ENCODE peak calls at places on chromosomes 6 and 20, in seven cellular contexts. M, Q, X, G, V, E and T are unnamed samples.

GRCh38 chr20:47315339-47315662 is 41.2 kb downstream of the ZMYND8 start:
- DNase-seq in M (no peak), Q (no peak), X (no peak), G (no peak), V (no peak), E (no peak), T (no peak)

GRCh38 chr20:63744574-63745423 is 5.2 kb downstream of the SLC2A4RG start:
- DNase-seq in M (no peak), Q (no peak), X (no peak), G (no peak), V (no peak), E (no peak), T (no peak)

GRCh38 chr6:10792101-10792500 is 44.5 kb downstream of the TMEM14B start:
- DNase-seq in M (no peak), Q (no peak), X (no peak), G (no peak), V (no peak), E (no peak), T (no peak)

GRCh38 chr6:16651871-16652270 is 109.4 kb downstream of the ATXN1 start:
- DNase-seq in M (no peak), Q (no peak), X (no peak), G (peak; percentile 19), V (no peak), E (no peak), T (no peak)

GRCh38 chr6:108541843-108542795 is 18.6 kb upstream of the FOXO3 start:
- DNase-seq in M (peak; percentile 68), Q (peak; percentile 73), X (peak; percentile 61), G (peak; percentile 77), V (peak; percentile 86), E (peak; percentile 72), T (peak; percentile 77)

GRCh38 chr6:86791476-86791875 is 145.9 kb upstream of the HTR1E start:
- DNase-seq in M (no peak), Q (no peak), X (no peak), G (no peak), V (no peak), E (no peak), T (no peak)

GRCh38 chr6:146286976-146287375 is 256.7 kb upstream of the RAB32 start:
- DNase-seq in M (no peak), Q (no peak), X (no peak), G (no peak), V (no peak), E (no peak), T (no peak)

GRCh38 chr6:70289299-70289698 is 13.6 kb downstream of the COL9A1 start:
- DNase-seq in M (no peak), Q (no peak), X (no peak), G (no peak), V (no peak), E (no peak), T (no peak)

GRCh38 chr6:72616406-72617015 is 5.4 kb upstream of the KCNQ5 start:
- DNase-seq in M (no peak), Q (no peak), X (no peak), G (no peak), V (no peak), E (no peak), T (no peak)

GRCh38 chr20:4967752-4968477 is 33.4 kb downstream of the SLC23A2 start:
- DNase-seq in M (no peak), Q (no peak), X (no peak), G (no peak), V (no peak), E (no peak), T (no peak)

DNA sequence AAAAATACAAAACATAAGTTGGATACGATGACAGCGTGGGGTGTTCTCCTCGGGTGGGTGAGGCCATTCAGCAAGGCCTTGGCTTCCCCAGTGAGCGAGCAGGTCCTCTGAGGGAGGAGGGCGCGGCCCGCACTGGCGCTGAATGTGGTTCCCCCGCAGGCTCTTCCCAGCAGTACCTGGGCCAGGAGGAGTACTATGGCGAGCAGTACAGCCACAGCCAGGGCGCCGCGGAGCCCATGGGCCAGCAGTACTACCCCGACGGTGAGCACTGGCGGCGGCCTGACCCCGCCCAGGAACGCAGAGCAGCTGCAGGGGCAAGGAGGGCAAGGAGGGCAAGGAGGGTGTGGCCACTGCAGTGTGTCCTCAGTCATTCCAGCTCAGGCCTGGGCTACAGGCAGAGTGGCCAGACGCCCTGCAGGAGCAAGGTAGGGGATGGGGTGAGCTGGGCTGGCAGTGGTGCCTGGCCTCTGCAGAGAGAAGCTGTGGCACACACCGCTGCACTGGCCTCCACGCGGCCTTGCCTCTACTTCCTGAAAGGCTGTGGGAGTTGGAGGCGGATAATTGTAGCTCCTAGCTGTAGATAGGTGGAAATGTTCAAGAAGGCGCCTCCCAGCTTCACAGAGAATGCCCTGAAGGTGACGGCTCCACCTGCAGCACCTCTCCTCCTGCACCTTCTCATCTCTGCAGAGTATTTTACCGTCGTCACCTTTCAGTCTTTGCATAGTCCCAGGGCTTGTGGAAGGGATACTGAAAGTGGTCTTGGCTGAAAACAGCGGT is 18.7 kb upstream of the MTG2 start:
- DNase-seq in M (no peak), Q (no peak), X (no peak), G (no peak), V (no peak), E (no peak), T (no peak)
- H3K36me3 ChIP-seq in M (peaks cover 8% of the 10 kb centered on the region), Q (peaks cover 83% of the 10 kb centered on the region), X (no peaks in the 10 kb centered on the region), G (peaks cover 22% of the 10 kb centered on the region), V (no peaks in the 10 kb centered on the region), E (peaks cover 3% of the 10 kb centered on the region), T (no peaks in the 10 kb centered on the region)

DNA sequence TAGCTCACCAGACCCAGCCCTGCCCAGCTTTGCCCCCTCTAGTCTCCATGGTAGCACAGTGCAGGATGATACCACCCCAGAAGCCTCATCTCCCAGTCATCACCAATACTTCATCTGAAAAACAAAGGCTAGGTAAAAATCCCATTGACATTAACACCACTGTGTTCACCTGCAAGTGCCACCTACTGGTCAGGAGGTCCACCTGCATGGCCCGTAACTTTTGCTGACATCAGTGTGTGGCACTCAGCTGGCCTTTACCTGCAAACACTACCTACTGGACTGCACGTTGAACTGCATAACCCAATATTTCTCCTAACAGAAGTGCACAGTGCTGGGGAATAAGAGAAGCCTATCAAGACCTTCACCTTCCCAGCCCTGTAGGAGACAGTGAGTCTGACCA is 234.7 kb upstream of the ADGRB3 start:
- DNase-seq in M (no peak), Q (no peak), X (no peak), G (no peak), V (no peak), E (no peak), T (no peak)
- TF ChIP-seq CTCF in M (no peak), Q (no peak), X (no peak), G (no peak), V (no peak), E (no peak), T (no peak)

DNA sequence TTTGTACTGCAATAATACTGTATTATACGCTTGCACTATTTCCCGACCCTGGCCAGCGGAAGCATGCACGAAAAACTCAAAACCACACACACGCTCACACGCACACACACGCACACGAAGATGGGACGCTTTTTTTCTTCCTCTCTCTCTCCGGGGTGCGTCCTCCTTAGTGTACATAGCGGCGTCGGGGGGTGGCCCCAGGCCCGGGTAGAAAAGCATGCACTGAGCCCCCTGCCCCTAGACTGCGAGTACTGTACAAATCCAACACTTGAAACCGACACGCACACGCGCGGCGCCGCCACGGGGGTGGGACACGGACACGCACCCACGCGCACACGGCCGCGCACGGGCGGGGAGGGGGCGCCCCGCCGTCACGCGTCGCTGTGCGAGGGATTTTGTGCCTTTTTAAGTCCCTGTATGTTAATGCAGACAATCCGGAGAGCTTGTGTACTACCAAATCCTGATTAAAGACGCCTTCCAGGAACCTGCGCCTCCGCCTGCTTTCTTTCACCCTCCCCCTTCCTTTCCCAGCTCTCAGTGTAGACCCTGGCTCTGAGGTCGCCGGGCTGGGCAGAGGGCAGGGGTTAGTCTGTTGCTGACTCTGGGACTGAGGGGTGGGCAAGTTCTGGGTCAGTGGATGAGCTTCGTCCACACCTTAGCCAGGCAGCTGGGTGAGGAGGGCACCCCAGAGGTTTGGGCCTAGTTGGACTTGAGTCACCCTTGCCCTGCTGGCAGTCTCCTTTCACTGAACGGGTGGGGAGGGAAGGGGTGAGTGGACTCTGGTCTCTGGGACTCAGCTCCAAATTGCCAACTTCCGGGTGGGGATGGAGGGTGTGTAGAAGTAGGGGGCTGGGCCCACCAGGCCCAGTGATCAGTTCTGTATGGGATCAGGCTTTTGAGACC is 21.6 kb upstream of the SLC22A7 start:
- DNase-seq in M (no peak), Q (no peak), X (no peak), G (no peak), V (no peak), E (no peak), T (no peak)
- TF ChIP-seq POLR2A in M (no peak), Q (no peak), X (no peak), G (no peak), V (no peak), E (no peak), T (no peak)

DNA sequence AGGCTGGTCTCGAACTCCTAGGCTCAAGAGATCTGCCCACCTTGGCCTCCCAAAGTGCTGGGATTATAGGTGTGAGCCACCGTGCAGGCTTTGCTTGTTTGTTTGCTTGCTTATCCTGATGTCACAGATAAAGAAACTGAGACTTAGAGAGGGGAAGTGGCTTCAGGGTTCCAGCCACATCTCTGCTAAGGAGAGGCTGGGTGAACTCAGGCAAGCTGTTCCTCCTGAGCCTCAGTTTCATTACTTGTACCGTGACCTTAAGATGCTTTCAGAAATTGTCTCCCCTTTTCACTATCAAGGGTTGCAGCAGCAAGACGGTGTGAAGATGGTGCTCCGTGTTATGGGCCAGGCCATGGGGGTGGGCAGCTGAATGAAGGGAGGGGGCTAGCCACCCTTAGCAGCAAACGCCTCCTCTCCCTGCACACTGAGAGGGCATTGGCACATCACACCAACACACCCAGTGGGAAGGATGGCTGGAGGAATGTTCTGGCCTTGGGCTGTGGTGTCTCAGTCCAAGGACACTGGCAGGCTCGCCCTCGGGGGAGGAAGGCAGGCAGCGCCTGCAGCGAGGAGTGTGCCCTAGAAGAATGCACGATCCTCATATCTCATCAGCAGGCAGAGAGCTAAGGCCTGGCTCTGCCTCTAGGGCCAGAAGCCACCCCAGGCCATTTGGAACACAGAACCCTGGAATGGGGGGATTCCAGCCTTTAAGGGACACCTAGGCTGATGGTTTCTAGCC is 48.2 kb upstream of the TLDC2 start:
- DNase-seq in M (no peak), Q (no peak), X (peak; percentile 87), G (no peak), V (no peak), E (no peak), T (no peak)
- H3K36me3 ChIP-seq in M (no peaks in the 10 kb centered on the region), Q (peaks cover 27% of the 10 kb centered on the region), X (no peaks in the 10 kb centered on the region), G (no peaks in the 10 kb centered on the region), V (no peaks in the 10 kb centered on the region), E (peaks cover 6% of the 10 kb centered on the region), T (no peaks in the 10 kb centered on the region)

DNA sequence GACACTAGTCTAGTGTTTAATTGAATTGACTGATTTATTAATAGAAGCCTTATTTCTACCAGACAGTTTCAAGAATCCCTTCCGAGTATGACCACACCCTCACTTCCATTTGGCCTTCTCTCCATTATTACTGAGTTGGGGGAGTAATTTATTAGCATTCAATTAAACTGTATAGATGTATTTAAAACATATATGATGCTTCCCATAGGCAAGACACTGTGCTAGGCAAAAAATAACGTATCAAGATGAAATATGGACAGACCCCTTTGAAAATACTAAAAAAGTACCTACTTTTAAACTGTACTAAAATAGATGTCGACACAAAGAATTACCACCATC is 112.9 kb upstream of the PHACTR1 start:
- DNase-seq in M (no peak), Q (no peak), X (no peak), G (no peak), V (no peak), E (no peak), T (no peak)
- TF ChIP-seq CTCF in M (no peak), Q (no peak), X (no peak), G (no peak), V (no peak), E (no peak), T (no peak)

GRCh38 chr6:36387440-36388303 is at the start of gene ETV7:
- DNase-seq in M (no peak), Q (no peak), X (peak; percentile 52), G (peak; percentile 23), V (no peak), E (no peak), T (peak; percentile 39)
- TF ChIP-seq POLR2A in M (no peak), Q (no peak), X (no peak), G (peak; percentile 13), V (no peak), E (no peak), T (no peak)